ENCODE peak calls at places on chromosome 11, in nine cellular contexts. L, K, B, T, Z, F, R, G and I are unnamed samples.

GRCh38 chr11:78574386-78575381 is at the start of gene NARS2:
- DNase-seq in L (peak), K (peak), B (peak), T (peak), Z (peak), F (peak), R (peak), G (peak), I (peak)

GRCh38 chr11:134516529-134516928 is 104.5 kb upstream of the B3GAT1 start:
- DNase-seq in L (no peak), K (no peak), B (no peak), T (no peak), Z (peak), F (no peak), R (no peak), G (no peak), I (no peak)

GRCh38 chr11:57901756-57902155 is 121.9 kb upstream of the OR9Q1 start:
- DNase-seq in L (no peak), K (no peak), B (no peak), T (no peak), Z (no peak), F (no peak), R (no peak), G (no peak), I (no peak)

GRCh38 chr11:20840341-20840740 is 171.0 kb downstream of the NELL1 start:
- DNase-seq in L (no peak), K (no peak), B (no peak), T (no peak), Z (no peak), F (no peak), R (no peak), G (no peak), I (no peak)

GRCh38 chr11:93861808-93862207 is 11.4 kb upstream of the VSTM5 start:
- DNase-seq in L (no peak), K (no peak), B (no peak), T (no peak), Z (no peak), F (no peak), R (no peak), G (no peak), I (no peak)

GRCh38 chr11:58968251-58968711 is 29.0 kb downstream of the GLYATL1 start:
- DNase-seq in L (no peak), K (no peak), B (no peak), T (no peak), Z (no peak), F (no peak), R (no peak), G (no peak), I (no peak)

GRCh38 chr11:125110996-125111340 is 458 bp downstream of the TMEM218 start:
- DNase-seq in L (peak), K (peak), B (no peak), T (no peak), Z (no peak), F (no peak), R (no peak), G (no peak), I (no peak)

GRCh38 chr11:12813371-12814225 is 139.4 kb downstream of the TEAD1 start:
- DNase-seq in L (no peak), K (no peak), B (no peak), T (no peak), Z (no peak), F (no peak), R (no peak), G (no peak), I (no peak)

GRCh38 chr11:58530236-58530635 is 22.3 kb upstream of the OR5B21 start:
- DNase-seq in L (no peak), K (no peak), B (no peak), T (no peak), Z (peak), F (no peak), R (no peak), G (no peak), I (peak)

GRCh38 chr11:33461726-33462125 is 204.5 kb downstream of the HIPK3 start:
- DNase-seq in L (no peak), K (no peak), B (no peak), T (no peak), Z (no peak), F (no peak), R (no peak), G (no peak), I (no peak)

GRCh38 chr11:85823816-85824215 is 12.9 kb upstream of the SYTL2 start:
- DNase-seq in L (no peak), K (no peak), B (no peak), T (no peak), Z (peak), F (no peak), R (no peak), G (no peak), I (peak)

GRCh38 chr11:86990520-86990919 is 35.3 kb upstream of the FZD4 start:
- DNase-seq in L (peak), K (no peak), B (no peak), T (no peak), Z (no peak), F (no peak), R (no peak), G (no peak), I (no peak)

GRCh38 chr11:62909107-62909894 is 11.9 kb downstream of the CHRM1 start:
- DNase-seq in L (peak), K (peak), B (peak), T (peak), Z (no peak), F (no peak), R (peak), G (no peak), I (no peak)

GRCh38 chr11:122671270-122671906 is 15.9 kb downstream of the UBASH3B start:
- DNase-seq in L (no peak), K (no peak), B (no peak), T (no peak), Z (no peak), F (no peak), R (no peak), G (no peak), I (no peak)

GRCh38 chr11:122733301-122733686 is 77.8 kb downstream of the UBASH3B start:
- DNase-seq in L (no peak), K (no peak), B (no peak), T (no peak), Z (no peak), F (no peak), R (no peak), G (no peak), I (no peak)

GRCh38 chr11:125724125-125724524 is 22.0 kb upstream of the PATE1 start:
- DNase-seq in L (peak), K (no peak), B (no peak), T (no peak), Z (no peak), F (no peak), R (no peak), G (no peak), I (no peak)

GRCh38 chr11:88327061-88327460 is 10.5 kb downstream of the CTSC start:
- DNase-seq in L (no peak), K (no peak), B (no peak), T (no peak), Z (no peak), F (no peak), R (no peak), G (no peak), I (no peak)

GRCh38 chr11:60929774-60930173 is 5.5 kb downstream of the TMEM132A start:
- DNase-seq in L (no peak), K (no peak), B (no peak), T (no peak), Z (no peak), F (no peak), R (no peak), G (no peak), I (no peak)

GRCh38 chr11:134120143-134120850 is 51.4 kb downstream of the JAM3 start:
- DNase-seq in L (no peak), K (no peak), B (no peak), T (peak), Z (no peak), F (no peak), R (no peak), G (no peak), I (no peak)

GRCh38 chr11:26599421-26599820 is 27.4 kb upstream of the MUC15 start:
- DNase-seq in L (no peak), K (no peak), B (no peak), T (no peak), Z (no peak), F (no peak), R (no peak), G (no peak), I (no peak)

GRCh38 chr11:118606157-118606843 is 1.1 kb upstream of the PHLDB1 start:
- DNase-seq in L (peak), K (no peak), B (no peak), T (no peak), Z (no peak), F (no peak), R (no peak), G (no peak), I (no peak)

GRCh38 chr11:2575611-2576051 is 124.2 kb downstream of the KCNQ1OT1 start:
- DNase-seq in L (no peak), K (no peak), B (no peak), T (no peak), Z (peak), F (no peak), R (no peak), G (peak), I (no peak)

GRCh38 chr11:94751806-94752205 is 16.4 kb upstream of the AMOTL1 start:
- DNase-seq in L (no peak), K (no peak), B (no peak), T (no peak), Z (no peak), F (no peak), R (no peak), G (no peak), I (no peak)

GRCh38 chr11:64357904-64358535 is 942 bp upstream of the RPS6KA4 start:
- DNase-seq in L (peak), K (no peak), B (no peak), T (peak), Z (peak), F (peak), R (no peak), G (no peak), I (no peak)

GRCh38 chr11:13247606-13248320 is 29.8 kb upstream of the BMAL1 start:
- DNase-seq in L (no peak), K (no peak), B (no peak), T (no peak), Z (no peak), F (no peak), R (no peak), G (no peak), I (no peak)

GRCh38 chr11:134365011-134365925 is 33.5 kb downstream of the GLB1L2 start:
- DNase-seq in L (no peak), K (no peak), B (no peak), T (no peak), Z (peak), F (no peak), R (no peak), G (no peak), I (no peak)

GRCh38 chr11:78698612-78699011 is 123.9 kb upstream of the NARS2 start:
- DNase-seq in L (peak), K (no peak), B (no peak), T (no peak), Z (no peak), F (no peak), R (no peak), G (no peak), I (no peak)

GRCh38 chr11:65640483-65641207 is 2.7 kb downstream of the SIPA1 start:
- DNase-seq in L (no peak), K (no peak), B (peak), T (peak), Z (peak), F (no peak), R (peak), G (no peak), I (peak)